ENCODE peak calls at places on chromosomes 3 and 15, in four cellular contexts. X is Calu3, A is bronchial epithelial cell, N is MM.1S. K is an unnamed sample.

GRCh38 chr15:90286678-90287077 is 21.2 kb downstream of the NGRN start:
- DNase-seq in X (peak), A (peak), N (peak), K (no peak)

GRCh38 chr15:50209804-50210203 is 27.8 kb downstream of the SLC27A2 start:
- DNase-seq in X (no peak), A (peak), N (no peak), K (no peak)

GRCh38 chr15:89654847-89655805 is at the start of gene KIF7:
- DNase-seq in X (peak), A (no peak), N (no peak), K (peak)

GRCh38 chr15:27573800-27574485 is 525.2 kb downstream of the OCA2 start:
- DNase-seq in X (no peak), A (no peak), N (no peak), K (no peak)

GRCh38 chr3:114121996-114122709 is 56.7 kb downstream of the DRD3 start:
- DNase-seq in X (no peak), A (peak), N (no peak), K (peak)

GRCh38 chr3:113079532-113079931 is 88.7 kb downstream of the GTPBP8 start:
- DNase-seq in X (no peak), A (no peak), N (peak), K (no peak)

GRCh38 chr15:55703873-55704285 is 39.1 kb downstream of the PRTG start:
- DNase-seq in X (no peak), A (no peak), N (no peak), K (no peak)

GRCh38 chr3:192825657-192826200 is 91.9 kb downstream of the MB21D2 start:
- DNase-seq in X (peak), A (peak), N (no peak), K (no peak)

GRCh38 chr3:165210132-165210531 is 13.9 kb upstream of the SLITRK3 start:
- DNase-seq in X (no peak), A (no peak), N (no peak), K (peak)

GRCh38 chr15:78340243-78341056 is at the start of gene CRABP1:
- DNase-seq in X (peak), A (no peak), N (no peak), K (no peak)

GRCh38 chr3:54171951-54172350 is 49.6 kb downstream of the CACNA2D3 start:
- DNase-seq in X (no peak), A (no peak), N (no peak), K (no peak)

GRCh38 chr3:191302451-191302850 is 26.7 kb upstream of the CCDC50 start:
- DNase-seq in X (no peak), A (no peak), N (no peak), K (no peak)

GRCh38 chr15:26451995-26452394 is 320.9 kb downstream of the GABRB3 start:
- DNase-seq in X (no peak), A (no peak), N (no peak), K (no peak)

GRCh38 chr3:62873672-62874397 is 1.4 kb downstream of the CADPS start:
- DNase-seq in X (peak), A (no peak), N (peak), K (no peak)

GRCh38 chr3:42653303-42653559 is 266 bp upstream of the ZBTB47 start:
- DNase-seq in X (no peak), A (no peak), N (no peak), K (no peak)

GRCh38 chr15:29099131-29099880 is 170.3 kb downstream of the NSMCE3 start:
- DNase-seq in X (no peak), A (no peak), N (no peak), K (no peak)

GRCh38 chr3:55648591-55649318 is 161.6 kb upstream of the WNT5A start:
- DNase-seq in X (no peak), A (no peak), N (no peak), K (no peak)

GRCh38 chr3:108239082-108239481 is 16.9 kb upstream of the IFT57 start:
- DNase-seq in X (no peak), A (no peak), N (no peak), K (no peak)

GRCh38 chr3:34229871-34230270 is 431.4 kb downstream of the PDCD6IP start:
- DNase-seq in X (no peak), A (no peak), N (no peak), K (no peak)

GRCh38 chr15:89912145-89912673 is 543 bp downstream of the ARPIN start:
- DNase-seq in X (peak), A (no peak), N (no peak), K (no peak)

GRCh38 chr15:69140306-69140705 is 20.1 kb upstream of the GLCE start:
- DNase-seq in X (no peak), A (no peak), N (no peak), K (no peak)

GRCh38 chr3:112699436-112699978 is 58.6 kb upstream of the CCDC80 start:
- DNase-seq in X (peak), A (peak), N (no peak), K (peak)

DNA sequence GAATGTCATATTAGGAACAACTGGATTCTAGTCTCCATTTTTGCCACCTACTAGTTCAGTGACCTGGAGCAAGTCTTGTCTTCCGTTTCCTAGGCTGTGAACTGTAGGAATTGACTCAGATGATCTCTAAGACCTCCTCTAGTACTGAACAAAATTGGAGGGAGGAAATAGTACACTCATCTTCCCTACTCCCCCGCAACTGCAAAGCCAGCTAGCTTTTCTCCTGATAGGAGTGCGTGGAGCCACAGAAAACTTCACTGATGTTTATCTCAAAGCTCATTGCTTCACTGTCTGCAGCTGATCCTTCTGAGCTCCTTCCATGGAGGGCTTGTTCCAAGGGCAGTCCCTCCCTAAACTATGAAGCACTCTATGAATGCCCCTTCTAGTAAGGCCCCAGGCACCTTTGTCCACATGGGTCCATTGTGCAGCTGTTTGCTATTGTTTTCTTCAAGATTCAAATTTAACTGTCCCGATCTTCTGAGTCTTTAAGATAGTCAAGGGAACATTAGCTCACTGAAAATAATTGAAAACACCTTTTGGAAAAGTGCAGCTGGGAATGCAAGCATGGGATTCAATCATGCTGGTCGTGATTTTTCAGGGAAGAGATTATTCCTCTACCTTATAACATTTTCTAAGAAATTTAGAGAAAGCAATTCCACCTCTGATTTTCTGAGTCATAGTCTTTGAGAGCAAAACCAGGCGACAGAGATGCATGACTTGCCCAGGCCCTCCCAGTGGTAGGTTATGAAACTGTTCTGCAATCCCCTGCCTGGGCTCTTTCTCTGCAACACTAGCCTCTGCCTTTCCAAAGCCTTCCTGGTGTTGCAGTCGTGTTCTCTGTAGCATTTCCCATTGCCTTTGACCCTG is 24.3 kb downstream of the FILIP1L start:
- DNase-seq in X (peak), A (peak), N (no peak), K (peak)
- TF ChIP-seq CTCF in X (peak), A (peak), N (peak), K (peak)

GRCh38 chr15:52762621-52763020 is 27.5 kb downstream of the ONECUT1 start:
- DNase-seq in X (no peak), A (no peak), N (no peak), K (no peak)

GRCh38 chr15:52760562-52760961 is 29.6 kb downstream of the ONECUT1 start:
- DNase-seq in X (no peak), A (peak), N (no peak), K (no peak)

GRCh38 chr15:52759969-52760368 is 30.2 kb downstream of the ONECUT1 start:
- DNase-seq in X (no peak), A (no peak), N (no peak), K (no peak)

GRCh38 chr15:52764731-52765130 is 25.4 kb downstream of the ONECUT1 start:
- DNase-seq in X (no peak), A (no peak), N (no peak), K (no peak)

DNA sequence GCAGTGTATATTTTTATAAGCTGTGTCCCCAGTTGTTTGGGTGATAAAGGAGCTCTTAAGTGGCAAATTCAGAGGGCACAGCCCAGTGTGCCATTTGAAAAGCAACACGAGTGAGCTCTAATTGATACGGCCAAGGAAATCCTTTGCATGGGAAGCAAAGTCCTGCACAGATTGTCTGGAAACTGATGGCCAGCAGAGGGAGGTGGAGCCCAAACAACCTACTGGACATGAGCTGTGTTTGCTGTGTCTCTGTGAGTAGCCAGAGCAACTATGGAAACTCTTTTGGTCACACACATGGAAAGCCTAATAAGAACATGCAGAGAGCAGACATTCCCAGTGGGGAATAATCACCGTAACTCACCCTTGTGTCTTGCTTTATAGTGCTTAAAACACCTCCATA is 24.4 kb downstream of the ONECUT1 start:
- DNase-seq in X (peak), A (no peak), N (no peak), K (peak)
- TF ChIP-seq CTCF in X (no peak), A (peak), N (no peak), K (peak)

GRCh38 chr3:18888370-18888769 is 259.9 kb upstream of the KCNH8 start:
- DNase-seq in X (no peak), A (no peak), N (no peak), K (no peak)
- TF ChIP-seq CTCF in X (no peak), A (no peak), N (no peak), K (no peak)

GRCh38 chr15:40137011-40137906 is 23.6 kb upstream of the BUB1B start:
- DNase-seq in X (no peak), A (no peak), N (no peak), K (no peak)
- TF ChIP-seq CTCF in X (no peak), A (no peak), N (no peak), K (no peak)

GRCh38 chr15:43268111-43269105 is 1.7 kb upstream of the TGM5 start:
- DNase-seq in X (no peak), A (no peak), N (no peak), K (no peak)
- TF ChIP-seq CTCF in X (no peak), A (peak), N (peak), K (peak)

K was measured in HFFc6.